ENCODE peak calls at places on chromosomes 5 and 9, in five cellular contexts. G, R, K, D and H are unnamed samples.

GRCh38 chr5:153520952-153521351 is 30.5 kb downstream of the GRIA1 start:
- DNase-seq in G (peak), R (no peak), K (no peak), D (peak), H (no peak)

GRCh38 chr5:107376546-107377276 is 294.0 kb downstream of the EFNA5 start:
- DNase-seq in G (peak), R (peak), K (no peak), D (peak), H (no peak)

GRCh38 chr9:34623386-34624235 is 3.3 kb upstream of the DCTN3 start:
- DNase-seq in G (no peak), R (no peak), K (no peak), D (no peak), H (no peak)

GRCh38 chr9:120534266-120534665 is 45.7 kb downstream of the CDK5RAP2 start:
- DNase-seq in G (no peak), R (no peak), K (no peak), D (no peak), H (no peak)

GRCh38 chr9:89993678-89994630 is 389.1 kb downstream of the GADD45G start:
- DNase-seq in G (no peak), R (no peak), K (peak), D (peak), H (no peak)

GRCh38 chr5:76849767-76850291 is at the start of gene S100Z:
- DNase-seq in G (no peak), R (no peak), K (no peak), D (no peak), H (no peak)

GRCh38 chr5:147240266-147240985 is 5.6 kb downstream of the STK32A start:
- DNase-seq in G (no peak), R (no peak), K (no peak), D (no peak), H (no peak)

GRCh38 chr5:144697847-144698262 is 527.2 kb downstream of the KCTD16 start:
- DNase-seq in G (peak), R (peak), K (no peak), D (peak), H (peak)

GRCh38 chr5:73633060-73633459 is 7.1 kb downstream of the ARHGEF28 start:
- DNase-seq in G (no peak), R (no peak), K (no peak), D (no peak), H (no peak)

GRCh38 chr5:17180330-17180843 is 37.0 kb upstream of the BASP1 start:
- DNase-seq in G (no peak), R (peak), K (no peak), D (no peak), H (no peak)

GRCh38 chr9:116998305-116998704 is 311.2 kb downstream of the TRIM32 start:
- DNase-seq in G (peak), R (peak), K (no peak), D (no peak), H (no peak)

GRCh38 chr9:29640507-29640906 is 2067.2 kb upstream of the C9orf72 start:
- DNase-seq in G (no peak), R (peak), K (no peak), D (no peak), H (no peak)

GRCh38 chr9:129284607-129285291 is 106.7 kb upstream of the IER5L start:
- DNase-seq in G (no peak), R (no peak), K (peak), D (no peak), H (no peak)

GRCh38 chr5:130747556-130747955 is 417.5 kb downstream of the HINT1 start:
- DNase-seq in G (no peak), R (no peak), K (no peak), D (no peak), H (no peak)

GRCh38 chr5:176647030-176647869 is at the start of gene TSPAN17:
- DNase-seq in G (peak), R (peak), K (peak), D (peak), H (peak)

DNA sequence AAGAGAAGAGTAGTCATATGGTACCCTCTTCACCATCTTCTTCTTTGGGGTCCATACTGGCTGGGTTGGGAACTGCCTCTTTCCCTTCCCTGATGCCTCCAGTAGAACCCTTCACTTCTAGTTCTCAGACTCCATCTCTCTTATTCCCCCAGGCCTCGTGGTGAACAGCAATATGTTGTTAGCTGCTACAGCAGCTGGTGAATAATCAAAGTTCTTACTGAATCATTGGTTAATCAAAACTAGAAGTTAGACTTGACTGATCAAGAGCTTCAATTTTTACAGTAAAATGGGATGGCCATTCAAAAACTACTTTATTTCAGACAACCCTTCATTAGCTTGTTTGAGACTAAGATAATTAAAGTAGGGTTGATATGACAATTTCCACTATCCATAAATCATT is 190.9 kb upstream of the GNA14 start:
- DNase-seq in G (no peak), R (no peak), K (no peak), D (no peak), H (no peak)
- H3K27ac ChIP-seq in G (no peak), R (no peak), K (no peak), D (peak), H (no peak)

DNA sequence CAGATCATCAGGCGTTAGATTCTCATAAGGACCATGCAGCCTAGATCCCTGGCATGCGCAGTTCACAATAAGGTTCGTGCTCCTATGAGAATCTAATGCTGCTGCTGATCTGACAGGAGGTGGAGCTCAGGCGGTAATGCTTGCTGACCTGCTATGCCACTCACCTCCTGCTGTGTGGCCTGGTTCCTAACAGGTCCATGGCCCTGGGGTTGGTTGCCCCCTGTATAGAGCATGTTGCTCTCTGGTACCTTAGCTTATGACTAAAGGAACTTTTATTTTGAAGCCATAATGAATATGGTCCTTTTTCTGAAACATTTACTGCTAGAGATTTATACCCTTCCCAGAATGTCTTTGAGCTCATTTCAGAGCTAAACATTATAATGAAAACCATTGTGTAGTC is 3.1 kb downstream of the MAN2A1 start:
- DNase-seq in G (no peak), R (no peak), K (no peak), D (no peak), H (no peak)
- H3K27ac ChIP-seq in G (no peak), R (no peak), K (no peak), D (no peak), H (peak)

DNA sequence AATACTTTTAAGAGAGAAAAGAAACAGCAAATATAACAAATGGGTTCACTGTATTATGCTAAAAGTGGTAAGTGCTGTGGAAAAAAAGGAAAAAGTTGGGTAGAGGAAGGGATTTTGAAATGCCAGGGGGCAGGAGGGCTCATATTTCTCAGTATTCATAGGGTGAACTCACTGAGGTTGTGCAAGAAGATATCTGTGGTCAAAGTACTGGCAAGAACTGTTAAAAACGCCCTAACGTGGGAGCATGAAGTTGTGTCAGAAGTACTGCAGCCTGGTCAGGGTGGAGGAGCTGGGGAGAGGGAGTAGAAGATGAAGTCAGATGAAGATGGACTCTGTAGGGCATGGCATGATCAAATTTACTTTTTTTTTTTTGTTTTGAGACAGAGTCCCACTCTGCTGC is 31.2 kb upstream of the SLC28A3 start:
- DNase-seq in G (peak), R (peak), K (no peak), D (peak), H (peak)
- H3K27ac ChIP-seq in G (no peak), R (no peak), K (no peak), D (no peak), H (no peak)

DNA sequence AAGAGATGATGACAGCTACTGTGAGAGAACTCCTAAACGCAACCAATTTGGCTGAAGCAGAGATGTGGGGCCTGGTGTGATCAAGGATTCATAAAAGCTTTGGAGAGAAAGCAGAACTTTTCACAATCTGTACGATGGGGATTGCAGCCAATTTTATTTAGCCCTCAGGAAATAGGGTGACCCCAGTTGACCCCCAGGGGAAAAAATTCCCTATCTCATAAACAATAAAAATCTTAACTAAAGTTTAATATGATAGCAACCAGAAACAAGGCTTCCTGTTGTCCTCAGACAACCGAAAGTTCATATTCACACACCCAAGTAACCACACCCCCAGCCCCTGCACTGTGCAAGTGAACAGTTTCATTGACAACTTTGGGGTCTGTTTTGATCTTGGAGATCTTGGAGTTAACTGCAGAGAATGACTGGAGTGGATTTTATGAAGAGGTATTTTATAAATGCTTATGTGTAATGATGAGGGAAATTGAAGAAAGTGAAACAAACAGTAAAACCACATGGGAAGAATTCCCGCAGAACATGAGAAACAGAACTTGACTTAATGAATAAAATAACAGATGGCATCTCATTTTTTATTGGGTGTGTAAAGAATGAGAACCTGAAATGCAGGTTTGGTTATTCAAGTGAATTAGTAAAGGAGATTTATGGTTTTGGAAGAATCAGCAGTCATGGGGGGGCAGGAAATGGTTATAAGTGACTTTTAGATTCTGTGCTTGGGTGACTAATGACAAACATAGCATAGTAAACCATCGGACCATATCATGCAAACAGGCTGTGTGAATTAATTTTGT is 94.5 kb downstream of the PDE4D start:
- DNase-seq in G (peak), R (peak), K (no peak), D (no peak), H (peak)
- H3K27ac ChIP-seq in G (no peak), R (peak), K (no peak), D (no peak), H (peak)

GRCh38 chr5:96064905-96065304 is 103.3 kb upstream of the ELL2 start:
- DNase-seq in G (no peak), R (no peak), K (no peak), D (no peak), H (no peak)
- H3K27ac ChIP-seq in G (no peak), R (peak), K (no peak), D (no peak), H (peak)

GRCh38 chr5:54745599-54745998 is 228.0 kb downstream of the SNX18 start:
- DNase-seq in G (no peak), R (no peak), K (no peak), D (no peak), H (no peak)
- H3K27ac ChIP-seq in G (no peak), R (no peak), K (no peak), D (no peak), H (no peak)